ENCODE peak calls at places on chromosomes 5 and 9, in ten cellular contexts. R is fibroblast of lung, A is H1, B is neural progenitor cell, N is H9, O is K562, E is IMR-90, M is PC-3, V is DND-41, P is endodermal cell. U is an unnamed sample.

GRCh38 chr5:158814521-158814920 is 285.2 kb downstream of the EBF1 start:
- DNase-seq in O (no peak), P (no peak), R (no peak), N (no peak), V (no peak), M (peak), A (no peak), B (no peak), E (no peak), U (no peak)

GRCh38 chr9:136311433-136312375 is 7.8 kb upstream of the CCDC187 start:
- DNase-seq in R (no peak), V (peak), M (peak), B (no peak), N (no peak), E (no peak), P (no peak), O (peak), A (no peak), U (no peak)

GRCh38 chr5:113749334-113749733 is 235.8 kb downstream of the YTHDC2 start:
- DNase-seq in M (peak), A (no peak), N (no peak), R (no peak), O (no peak), E (no peak), P (no peak), B (no peak), V (no peak), U (peak)

GRCh38 chr9:136614372-136614922 is 48.3 kb upstream of the EGFL7 start:
- DNase-seq in N (no peak), A (no peak), B (no peak), R (peak), P (no peak), V (no peak), O (peak), E (peak), M (no peak), U (no peak)

GRCh38 chr9:15999422-16000339 is 446.8 kb downstream of the CCDC171 start:
- DNase-seq in P (no peak), N (no peak), B (no peak), O (no peak), A (no peak), E (peak), V (no peak), M (peak), R (peak), U (peak)

GRCh38 chr5:121053055-121053985 is 589.2 kb downstream of the PRR16 start:
- DNase-seq in A (no peak), N (no peak), R (no peak), P (no peak), O (no peak), E (no peak), V (peak), B (no peak), M (peak), U (no peak)

GRCh38 chr5:172488221-172488620 is 33.9 kb upstream of the SH3PXD2B start:
- DNase-seq in P (peak), E (no peak), O (no peak), R (no peak), B (no peak), A (no peak), M (no peak), V (no peak), N (no peak), U (no peak)

GRCh38 chr5:110414360-110414759 is 312.1 kb downstream of the TMEM232 start:
- DNase-seq in B (peak), N (no peak), E (peak), P (no peak), O (no peak), M (peak), V (no peak), R (peak), A (no peak), U (no peak)

GRCh38 chr5:103259705-103260355 is 1.3 kb downstream of the MACIR start:
- DNase-seq in E (peak), M (peak), N (peak), R (peak), P (peak), O (no peak), A (peak), V (no peak), B (peak), U (peak)

GRCh38 chr5:172786736-172787462 is 15.9 kb upstream of the DUSP1 start:
- DNase-seq in P (peak), A (no peak), N (no peak), V (no peak), E (no peak), B (no peak), R (no peak), M (no peak), O (no peak), U (no peak)

GRCh38 chr5:64861281-64861680 is 92.6 kb downstream of the CWC27 start:
- DNase-seq in E (peak), R (no peak), N (no peak), A (no peak), V (no peak), M (no peak), P (no peak), B (no peak), O (no peak), U (peak)

GRCh38 chr9:38376266-38376665 is 16.2 kb upstream of the ALDH1B1 start:
- DNase-seq in V (no peak), M (no peak), P (no peak), N (no peak), E (no peak), R (no peak), O (no peak), A (no peak), B (no peak), U (no peak)

GRCh38 chr5:38184627-38185026 is 73.7 kb upstream of the EGFLAM start:
- DNase-seq in R (no peak), B (no peak), P (no peak), O (no peak), N (no peak), V (no peak), A (no peak), E (no peak), M (no peak), U (no peak)

GRCh38 chr9:112552229-112553050 is 65.8 kb downstream of the KIAA1958 start:
- DNase-seq in B (no peak), A (no peak), V (no peak), P (no peak), R (no peak), E (no peak), O (no peak), M (no peak), N (no peak), U (no peak)

GRCh38 chr9:114662081-114662989 is 4.7 kb upstream of the TEX53 start:
- DNase-seq in A (peak), R (no peak), E (peak), P (peak), B (peak), O (peak), N (peak), V (peak), M (peak), U (peak)

GRCh38 chr9:28651050-28651722 is 1077.9 kb upstream of the C9orf72 start:
- DNase-seq in P (no peak), M (peak), O (no peak), V (no peak), B (no peak), E (no peak), R (no peak), A (no peak), N (no peak), U (peak)

GRCh38 chr9:33076360-33077004 is at the start of gene SMU1:
- DNase-seq in V (peak), O (peak), E (peak), N (peak), A (peak), M (peak), B (peak), P (peak), R (peak), U (peak)

GRCh38 chr9:104927912-104928740 is at the start of gene ABCA1:
- DNase-seq in A (peak), E (peak), O (peak), P (peak), B (peak), R (peak), V (peak), M (peak), N (peak), U (peak)

GRCh38 chr5:150600951-150601773 is 39.3 kb upstream of the SYNPO start:
- DNase-seq in O (no peak), B (no peak), M (no peak), R (peak), P (no peak), N (no peak), V (no peak), A (no peak), E (no peak), U (peak)

GRCh38 chr9:88218721-88219120 is 80.4 kb upstream of the SPATA31C2 start:
- DNase-seq in N (no peak), O (no peak), E (peak), B (no peak), M (no peak), V (no peak), R (peak), P (no peak), A (no peak), U (no peak)

GRCh38 chr9:121288874-121289553 is 21.1 kb downstream of the GSN start:
- DNase-seq in M (no peak), E (peak), R (peak), O (no peak), N (peak), A (peak), B (peak), V (no peak), P (peak), U (peak)

GRCh38 chr5:165361143-165361542 is 1855.7 kb downstream of the MAT2B start:
- DNase-seq in N (no peak), V (no peak), O (no peak), E (no peak), A (no peak), P (no peak), B (no peak), R (no peak), M (no peak), U (no peak)

GRCh38 chr9:35237303-35237702 is 75.5 kb downstream of the UNC13B start:
- DNase-seq in V (no peak), O (no peak), E (no peak), P (peak), N (no peak), B (no peak), M (no peak), A (no peak), R (no peak), U (no peak)

GRCh38 chr9:110731437-110732028 is 62.9 kb downstream of the MUSK start:
- DNase-seq in B (peak), E (no peak), O (no peak), M (no peak), V (no peak), N (no peak), R (no peak), A (no peak), P (no peak), U (no peak)

GRCh38 chr5:124259017-124259416 is 487.4 kb downstream of the ZNF608 start:
- DNase-seq in N (no peak), A (no peak), R (no peak), E (no peak), O (no peak), M (peak), V (no peak), P (no peak), B (no peak), U (no peak)

GRCh38 chr5:169909945-169910344 is 70.3 kb downstream of the INSYN2B start:
- DNase-seq in V (no peak), P (no peak), O (no peak), M (no peak), A (no peak), E (no peak), R (no peak), B (no peak), N (no peak), U (no peak)

GRCh38 chr9:3526903-3527652 is 1.3 kb upstream of the RFX3 start:
- DNase-seq in A (peak), N (peak), V (peak), P (peak), E (peak), M (peak), R (no peak), O (no peak), B (peak), U (no peak)

GRCh38 chr5:1892685-1893445 is 10.1 kb upstream of the IRX4 start:
- DNase-seq in M (no peak), E (no peak), V (no peak), O (no peak), B (no peak), N (no peak), A (no peak), R (no peak), P (no peak), U (no peak)

GRCh38 chr5:176845392-176845713 is 35.0 kb downstream of the UNC5A start:
- DNase-seq in B (no peak), V (no peak), O (no peak), N (no peak), M (no peak), R (no peak), P (no peak), E (no peak), A (no peak), U (no peak)

GRCh38 chr9:77864096-77864889 is 167.3 kb downstream of the GNAQ start:
- DNase-seq in M (no peak), O (no peak), R (peak), A (no peak), E (peak), B (no peak), V (no peak), N (no peak), P (no peak), U (no peak)

GRCh38 chr5:1420211-1421195 is 24.7 kb downstream of the SLC6A3 start:
- DNase-seq in E (no peak), V (no peak), B (no peak), O (no peak), P (no peak), R (no peak), N (no peak), A (no peak), M (peak), U (no peak)

GRCh38 chr5:94241288-94241651 is 377.1 kb downstream of the KIAA0825 start:
- DNase-seq in O (no peak), N (no peak), A (no peak), M (peak), P (no peak), V (no peak), B (no peak), E (peak), R (peak), U (peak)

GRCh38 chr5:25448646-25449045 is 803.9 kb upstream of the CDH10 start:
- DNase-seq in E (no peak), A (no peak), B (peak), M (no peak), P (peak), R (no peak), N (peak), O (no peak), V (no peak), U (no peak)

GRCh38 chr9:18320046-18320445 is 153.9 kb upstream of the ADAMTSL1 start:
- DNase-seq in M (no peak), O (no peak), A (no peak), P (no peak), R (peak), B (no peak), E (peak), V (no peak), N (no peak), U (no peak)
- TF ChIP-seq CTCF in M (peak), O (no peak), A (no peak), P (peak), R (peak), B (no peak), E (no peak), V (no peak), N (no peak), U (no peak)

GRCh38 chr5:157345067-157345466 is 79.1 kb downstream of the CYFIP2 start:
- DNase-seq in O (no peak), E (no peak), V (no peak), B (no peak), A (no peak), R (no peak), P (no peak), N (no peak), M (no peak), U (no peak)
- H3K27ac ChIP-seq in O (no peak), E (no peak), V (no peak), B (no peak), A (no peak), R (no peak), P (no peak), N (no peak), M (no peak), U (no peak)

GRCh38 chr9:129400001-129400970 is 220.6 kb downstream of the C9orf50 start:
- DNase-seq in M (no peak), V (no peak), A (no peak), P (peak), R (no peak), O (no peak), E (no peak), B (no peak), N (no peak), U (no peak)

GRCh38 chr9:129400971-129401622 is 219.8 kb downstream of the C9orf50 start:
- DNase-seq in V (no peak), O (no peak), N (peak), P (no peak), A (no peak), B (no peak), E (no peak), R (no peak), M (no peak), U (no peak)

GRCh38 chr9:129402931-129403742 is 217.8 kb downstream of the C9orf50 start:
- DNase-seq in N (no peak), V (no peak), E (no peak), O (no peak), R (no peak), M (no peak), A (no peak), P (no peak), B (no peak), U (no peak)

GRCh38 chr9:129402341-129402739 is 218.6 kb downstream of the C9orf50 start:
- DNase-seq in V (no peak), A (peak), P (peak), E (no peak), O (no peak), R (no peak), B (peak), N (peak), M (no peak), U (no peak)

GRCh38 chr9:129401623-129402340 is 219.1 kb downstream of the C9orf50 start:
- DNase-seq in E (no peak), V (peak), A (no peak), R (no peak), O (peak), M (no peak), B (no peak), P (no peak), N (no peak), U (no peak)
- H3K9ac ChIP-seq in E (no peak), V (no peak), A (no peak), R (no peak), O (peak), M (no peak), B (no peak), P (no peak), N (no peak), U (no peak)

GRCh38 chr5:168042284-168043080 is 249.0 kb upstream of the WWC1 start:
- DNase-seq in A (no peak), P (no peak), R (peak), B (no peak), O (no peak), E (no peak), V (no peak), N (no peak), M (no peak), U (no peak)

GRCh38 chr5:168048486-168048885 is 243.0 kb upstream of the WWC1 start:
- DNase-seq in B (no peak), E (no peak), A (no peak), M (no peak), O (no peak), R (no peak), N (no peak), P (no peak), V (no peak), U (no peak)

GRCh38 chr5:168046163-168046562 is 245.3 kb upstream of the WWC1 start:
- DNase-seq in R (no peak), A (no peak), B (no peak), E (no peak), P (no peak), M (no peak), O (no peak), V (no peak), N (no peak), U (no peak)

GRCh38 chr5:168047669-168048111 is 243.8 kb upstream of the WWC1 start:
- DNase-seq in E (no peak), V (no peak), R (peak), B (peak), M (no peak), A (no peak), P (peak), N (peak), O (no peak), U (no peak)

GRCh38 chr5:168047043-168047668 is 244.3 kb upstream of the WWC1 start:
- DNase-seq in R (peak), V (peak), P (peak), O (no peak), E (peak), A (peak), B (peak), N (peak), M (peak), U (peak)
- TF ChIP-seq CTCF in R (peak), V (peak), P (peak), O (peak), E (peak), A (peak), B (peak), N (peak), M (peak), U (peak)

DNA sequence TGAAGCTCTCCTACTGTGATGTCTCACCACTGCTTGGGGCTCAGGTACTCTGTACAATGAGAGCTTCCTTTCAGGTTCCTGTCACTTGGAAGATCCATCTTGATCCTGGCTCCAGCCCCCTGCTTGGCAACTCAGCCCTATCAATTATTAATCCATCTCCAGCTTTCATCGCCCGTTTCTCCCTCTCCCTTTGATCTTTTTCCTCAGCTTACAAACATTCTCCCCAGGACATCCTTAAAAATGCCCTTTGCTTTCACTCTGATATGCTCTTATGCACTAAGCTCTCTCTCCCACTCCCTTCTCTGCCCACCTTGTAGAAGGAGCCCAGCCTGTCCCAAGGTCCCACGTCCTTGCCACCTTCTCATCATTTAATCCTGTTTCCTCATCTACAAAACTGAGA is 109.0 kb downstream of the FRMD3 start:
- DNase-seq in O (no peak), V (no peak), P (no peak), R (no peak), B (no peak), E (no peak), N (no peak), A (no peak), M (no peak), U (no peak)
- H3K27ac ChIP-seq in O (no peak), V (no peak), P (no peak), R (no peak), B (no peak), E (no peak), N (no peak), A (no peak), M (no peak), U (no peak)

GRCh38 chr9:128118472-128118857 is 9.1 kb downstream of the PTGES2 start:
- DNase-seq in P (no peak), A (no peak), N (no peak), O (no peak), M (no peak), R (no peak), V (no peak), B (no peak), E (no peak), U (no peak)

GRCh38 chr9:128118971-128119665 is 8.4 kb downstream of the PTGES2 start:
- DNase-seq in R (no peak), O (no peak), M (no peak), E (no peak), V (no peak), P (no peak), N (peak), B (no peak), A (no peak), U (no peak)

GRCh38 chr9:128116104-128117083 is 11.1 kb downstream of the PTGES2 start:
- DNase-seq in N (no peak), V (no peak), E (no peak), O (no peak), R (no peak), B (no peak), M (no peak), P (peak), A (no peak), U (no peak)

GRCh38 chr9:128120061-128120740 is 7.3 kb downstream of the PTGES2 start:
- DNase-seq in M (no peak), A (no peak), B (no peak), R (no peak), P (no peak), N (no peak), E (no peak), V (no peak), O (no peak), U (no peak)

GRCh38 chr9:128117613-128118471 is 9.7 kb downstream of the PTGES2 start:
- DNase-seq in N (peak), R (peak), B (peak), P (peak), M (peak), E (peak), V (peak), A (peak), O (peak), U (peak)
- H3K9ac ChIP-seq in N (no peak), R (peak), B (no peak), P (no peak), M (no peak), E (no peak), V (no peak), A (peak), O (peak), U (no peak)

DNA sequence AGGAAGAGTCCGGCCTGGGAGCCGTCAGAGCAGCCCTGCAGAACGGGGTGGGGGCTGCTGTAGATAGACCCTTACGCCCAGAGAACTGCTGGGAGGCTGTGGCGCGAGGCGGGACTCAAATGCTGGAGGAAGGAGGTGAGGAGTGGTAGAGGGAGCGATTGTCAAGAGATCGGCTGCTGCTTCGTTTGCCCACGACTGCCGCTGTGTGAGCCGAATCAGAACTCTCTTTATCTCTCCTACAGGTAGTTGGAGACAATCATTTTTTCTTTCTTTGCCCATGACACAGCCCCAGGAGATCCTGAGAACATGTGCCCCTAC is 446 bp downstream of the ZNF79 start:
- DNase-seq in A (no peak), B (no peak), M (peak), V (no peak), N (no peak), O (no peak), E (no peak), P (no peak), R (no peak), U (no peak)
- TF ChIP-seq CTCF in A (no peak), B (no peak), M (no peak), V (no peak), N (no peak), O (no peak), E (peak), P (no peak), R (no peak), U (no peak)